ENCODE peak calls at places on chromosomes 4 and X, in five cellular contexts. O, M, L, G and J are unnamed samples.

GRCh38 chrX:154488336-154489075 is 1.9 kb downstream of the SLC10A3 start:
- DNase-seq in O (no peak), M (no peak), L (no peak), G (no peak), J (no peak)

GRCh38 chr4:165433529-165433928 is 54.7 kb downstream of the CPE start:
- DNase-seq in O (no peak), M (no peak), L (no peak), G (no peak), J (no peak)

GRCh38 chr4:158863296-158863695 is 94.5 kb downstream of the FNIP2 start:
- DNase-seq in O (peak), M (no peak), L (no peak), G (no peak), J (no peak)

GRCh38 chr4:186201535-186202230 is 10.3 kb downstream of the CYP4V2 start:
- DNase-seq in O (no peak), M (peak), L (peak), G (no peak), J (no peak)

GRCh38 chr4:41548305-41548704 is 10.3 kb downstream of the LIMCH1 start:
- DNase-seq in O (no peak), M (no peak), L (no peak), G (no peak), J (no peak)

GRCh38 chr4:155617312-155617711 is 49.3 kb upstream of the GUCY1A1 start:
- DNase-seq in O (no peak), M (no peak), L (no peak), G (no peak), J (no peak)

GRCh38 chr4:59994118-59994517 is 1206.0 kb upstream of the ADGRL3 start:
- DNase-seq in O (no peak), M (peak), L (no peak), G (no peak), J (no peak)

GRCh38 chrX:290476-291166 is 9.4 kb downstream of the PLCXD1 start:
- DNase-seq in O (no peak), M (no peak), L (no peak), G (no peak), J (no peak)

GRCh38 chr4:182825786-182826185 is 91.4 kb downstream of the DCTD start:
- DNase-seq in O (no peak), M (no peak), L (no peak), G (no peak), J (no peak)

GRCh38 chrX:1147641-1148515 is 64.6 kb downstream of the CRLF2 start:
- DNase-seq in O (no peak), M (no peak), L (no peak), G (no peak), J (no peak)

GRCh38 chr4:91243132-91243531 is 1060.6 kb upstream of the GRID2 start:
- DNase-seq in O (no peak), M (no peak), L (no peak), G (no peak), J (no peak)

GRCh38 chr4:7559741-7560376 is 125.1 kb upstream of the PSAPL1 start:
- DNase-seq in O (peak), M (no peak), L (no peak), G (no peak), J (no peak)

GRCh38 chrX:8139713-8140112 is 31.4 kb downstream of the VCX2 start:
- DNase-seq in O (no peak), M (no peak), L (no peak), G (peak), J (no peak)

GRCh38 chr4:126582737-126583136 is 1050.0 kb upstream of the INTU start:
- DNase-seq in O (no peak), M (no peak), L (no peak), G (no peak), J (no peak)

GRCh38 chrX:18620349-18620748 is 51.6 kb downstream of the RS1 start:
- DNase-seq in O (no peak), M (no peak), L (no peak), G (no peak), J (no peak)

GRCh38 chrX:132292753-132293152 is 73.5 kb upstream of the RAP2C start:
- DNase-seq in O (no peak), M (peak), L (no peak), G (peak), J (no peak)